ENCODE peak calls at places on chromosome 1, in nine cellular contexts. One of them, this sample, is unnamed.

GRCh38 chr1:214002472-214002871 is 14.7 kb downstream of the PROX1 start:
- DNase-seq in GM13977: no peak
- DNase-seq in OCI-LY7: no peak
- DNase-seq in NCI-H345: peak; percentile 74
- DNase-seq in activated B cell treated with CpG ODN at 0.5 μM for 24 hours: no peak
- DNase-seq in activated CD8-positive, alpha-beta memory T cell treated with anti-CD3 and anti-CD28 coated beads for 1 hour: no peak
- DNase-seq in B cell: no peak
- DNase-seq in T-cell: no peak
- DNase-seq in stimulated activated CD4-positive, alpha-beta T cell treated with anti-CD3 and anti-CD28 coated beads, Interleukin-4, amount 100 ng/mL, for 24 hours: no peak
- DNase-seq in this sample: no peak

GRCh38 chr1:16677552-16678423 is 11.0 kb upstream of the RNU1-3 start:
- DNase-seq in GM13977: peak; percentile 25
- DNase-seq in OCI-LY7: peak; percentile 16
- DNase-seq in NCI-H345: no peak
- DNase-seq in activated B cell treated with CpG ODN at 0.5 μM for 24 hours: no peak
- DNase-seq in activated CD8-positive, alpha-beta memory T cell treated with anti-CD3 and anti-CD28 coated beads for 1 hour: no peak
- DNase-seq in B cell: peak; percentile 21
- DNase-seq in T-cell: no peak
- DNase-seq in stimulated activated CD4-positive, alpha-beta T cell treated with anti-CD3 and anti-CD28 coated beads, Interleukin-4, amount 100 ng/mL, for 24 hours: peak; percentile 75
- DNase-seq in this sample: no peak

GRCh38 chr1:156104065-156104810 is 10.3 kb upstream of the LMNA start:
- DNase-seq in GM13977: peak; percentile 66
- DNase-seq in OCI-LY7: no peak
- DNase-seq in NCI-H345: peak; percentile 96
- DNase-seq in activated B cell treated with CpG ODN at 0.5 μM for 24 hours: peak; percentile 35
- DNase-seq in activated CD8-positive, alpha-beta memory T cell treated with anti-CD3 and anti-CD28 coated beads for 1 hour: no peak
- DNase-seq in B cell: peak; percentile 60
- DNase-seq in T-cell: peak; percentile 18
- DNase-seq in stimulated activated CD4-positive, alpha-beta T cell treated with anti-CD3 and anti-CD28 coated beads, Interleukin-4, amount 100 ng/mL, for 24 hours: peak; percentile 48
- DNase-seq in this sample: peak; percentile 92

GRCh38 chr1:150282558-150282958 is 204 bp downstream of the CIART start:
- DNase-seq in GM13977: no peak
- DNase-seq in OCI-LY7: no peak
- DNase-seq in NCI-H345: no peak
- DNase-seq in activated B cell treated with CpG ODN at 0.5 μM for 24 hours: peak; percentile 37
- DNase-seq in activated CD8-positive, alpha-beta memory T cell treated with anti-CD3 and anti-CD28 coated beads for 1 hour: no peak
- DNase-seq in B cell: no peak
- DNase-seq in T-cell: no peak
- DNase-seq in stimulated activated CD4-positive, alpha-beta T cell treated with anti-CD3 and anti-CD28 coated beads, Interleukin-4, amount 100 ng/mL, for 24 hours: no peak
- DNase-seq in this sample: peak; percentile 56

GRCh38 chr1:204493145-204493881 is 1.3 kb downstream of the PIK3C2B start:
- DNase-seq in GM13977: no peak
- DNase-seq in OCI-LY7: peak; percentile 27
- DNase-seq in NCI-H345: peak; percentile 48
- DNase-seq in activated B cell treated with CpG ODN at 0.5 μM for 24 hours: no peak
- DNase-seq in activated CD8-positive, alpha-beta memory T cell treated with anti-CD3 and anti-CD28 coated beads for 1 hour: no peak
- DNase-seq in B cell: no peak
- DNase-seq in T-cell: peak; percentile 23
- DNase-seq in stimulated activated CD4-positive, alpha-beta T cell treated with anti-CD3 and anti-CD28 coated beads, Interleukin-4, amount 100 ng/mL, for 24 hours: no peak
- DNase-seq in this sample: no peak

GRCh38 chr1:1116701-1117468 is 996 bp upstream of the C1orf159 start:
- DNase-seq in GM13977: no peak
- DNase-seq in OCI-LY7: no peak
- DNase-seq in NCI-H345: peak; percentile 14
- DNase-seq in activated B cell treated with CpG ODN at 0.5 μM for 24 hours: no peak
- DNase-seq in activated CD8-positive, alpha-beta memory T cell treated with anti-CD3 and anti-CD28 coated beads for 1 hour: no peak
- DNase-seq in B cell: peak; percentile 71
- DNase-seq in T-cell: peak; percentile 17
- DNase-seq in stimulated activated CD4-positive, alpha-beta T cell treated with anti-CD3 and anti-CD28 coated beads, Interleukin-4, amount 100 ng/mL, for 24 hours: peak; percentile 39
- DNase-seq in this sample: no peak

GRCh38 chr1:40763742-40764532 is 19.6 kb upstream of the KCNQ4 start:
- DNase-seq in GM13977: peak; percentile 48
- DNase-seq in OCI-LY7: no peak
- DNase-seq in NCI-H345: no peak
- DNase-seq in activated B cell treated with CpG ODN at 0.5 μM for 24 hours: no peak
- DNase-seq in activated CD8-positive, alpha-beta memory T cell treated with anti-CD3 and anti-CD28 coated beads for 1 hour: no peak
- DNase-seq in B cell: no peak
- DNase-seq in T-cell: no peak
- DNase-seq in stimulated activated CD4-positive, alpha-beta T cell treated with anti-CD3 and anti-CD28 coated beads, Interleukin-4, amount 100 ng/mL, for 24 hours: no peak
- DNase-seq in this sample: no peak

GRCh38 chr1:29236993-29237905 is 927 bp downstream of the PTPRU start:
- DNase-seq in GM13977: peak; percentile 61
- DNase-seq in OCI-LY7: no peak
- DNase-seq in NCI-H345: peak; percentile 32
- DNase-seq in activated B cell treated with CpG ODN at 0.5 μM for 24 hours: peak; percentile 31
- DNase-seq in activated CD8-positive, alpha-beta memory T cell treated with anti-CD3 and anti-CD28 coated beads for 1 hour: no peak
- DNase-seq in B cell: peak; percentile 84
- DNase-seq in T-cell: no peak
- DNase-seq in stimulated activated CD4-positive, alpha-beta T cell treated with anti-CD3 and anti-CD28 coated beads, Interleukin-4, amount 100 ng/mL, for 24 hours: no peak
- DNase-seq in this sample: no peak

GRCh38 chr1:21691739-21692138 is 22.6 kb upstream of the RAP1GAP start:
- DNase-seq in GM13977: no peak
- DNase-seq in OCI-LY7: no peak
- DNase-seq in NCI-H345: no peak
- DNase-seq in activated B cell treated with CpG ODN at 0.5 μM for 24 hours: no peak
- DNase-seq in activated CD8-positive, alpha-beta memory T cell treated with anti-CD3 and anti-CD28 coated beads for 1 hour: no peak
- DNase-seq in B cell: no peak
- DNase-seq in T-cell: no peak
- DNase-seq in stimulated activated CD4-positive, alpha-beta T cell treated with anti-CD3 and anti-CD28 coated beads, Interleukin-4, amount 100 ng/mL, for 24 hours: no peak
- DNase-seq in this sample: no peak